ENCODE peak calls at places on chromosome 1, in ten cellular contexts. One of them, this sample, is unnamed.

GRCh38 chr1:27360159-27361043 is 6.4 kb downstream of the MAP3K6 start:
- DNase-seq in H1: no peak
- DNase-seq in thoracic aorta: no peak
- DNase-seq in heart left ventricle: no peak
- DNase-seq in lower leg skin: no peak
- DNase-seq in tibial artery: no peak
- DNase-seq in coronary artery: no peak
- DNase-seq in brain microvascular endothelial cell: no peak
- DNase-seq in stomach: no peak
- DNase-seq in AG04450: no peak
- DNase-seq in this sample: no peak

GRCh38 chr1:8947127-8947691 is 1.5 kb downstream of the CA6 start:
- DNase-seq in H1: no peak
- DNase-seq in thoracic aorta: no peak
- DNase-seq in heart left ventricle: no peak
- DNase-seq in lower leg skin: no peak
- DNase-seq in tibial artery: no peak
- DNase-seq in coronary artery: no peak
- DNase-seq in brain microvascular endothelial cell: no peak
- DNase-seq in stomach: no peak
- DNase-seq in AG04450: no peak
- DNase-seq in this sample: no peak

GRCh38 chr1:218266356-218266755 is 18.7 kb upstream of the RRP15 start:
- DNase-seq in H1: no peak
- DNase-seq in thoracic aorta: no peak
- DNase-seq in heart left ventricle: no peak
- DNase-seq in lower leg skin: no peak
- DNase-seq in tibial artery: no peak
- DNase-seq in coronary artery: no peak
- DNase-seq in brain microvascular endothelial cell: no peak
- DNase-seq in stomach: no peak
- DNase-seq in AG04450: no peak
- DNase-seq in this sample: peak

GRCh38 chr1:230174041-230174440 is 107.0 kb downstream of the GALNT2 start:
- DNase-seq in H1: no peak
- DNase-seq in thoracic aorta: no peak
- DNase-seq in heart left ventricle: no peak
- DNase-seq in lower leg skin: peak
- DNase-seq in tibial artery: no peak
- DNase-seq in coronary artery: no peak
- DNase-seq in brain microvascular endothelial cell: no peak
- DNase-seq in stomach: no peak
- DNase-seq in AG04450: no peak
- DNase-seq in this sample: no peak

GRCh38 chr1:53276902-53277281 is 38.6 kb upstream of the MAGOH start:
- DNase-seq in H1: no peak
- DNase-seq in thoracic aorta: no peak
- DNase-seq in heart left ventricle: no peak
- DNase-seq in lower leg skin: no peak
- DNase-seq in tibial artery: no peak
- DNase-seq in coronary artery: no peak
- DNase-seq in brain microvascular endothelial cell: no peak
- DNase-seq in stomach: no peak
- DNase-seq in AG04450: no peak
- DNase-seq in this sample: no peak

GRCh38 chr1:169112241-169112640 is 5.8 kb downstream of the ATP1B1 start:
- DNase-seq in H1: no peak
- DNase-seq in thoracic aorta: no peak
- DNase-seq in heart left ventricle: no peak
- DNase-seq in lower leg skin: no peak
- DNase-seq in tibial artery: no peak
- DNase-seq in coronary artery: no peak
- DNase-seq in brain microvascular endothelial cell: no peak
- DNase-seq in stomach: no peak
- DNase-seq in AG04450: no peak
- DNase-seq in this sample: no peak

GRCh38 chr1:100866041-100866900 is 28.4 kb downstream of the EXTL2 start:
- DNase-seq in H1: no peak
- DNase-seq in thoracic aorta: no peak
- DNase-seq in heart left ventricle: no peak
- DNase-seq in lower leg skin: no peak
- DNase-seq in tibial artery: no peak
- DNase-seq in coronary artery: no peak
- DNase-seq in brain microvascular endothelial cell: peak
- DNase-seq in stomach: no peak
- DNase-seq in AG04450: no peak
- DNase-seq in this sample: peak

GRCh38 chr1:17333081-17333480 is 25.1 kb downstream of the PADI4 start:
- DNase-seq in H1: no peak
- DNase-seq in thoracic aorta: no peak
- DNase-seq in heart left ventricle: no peak
- DNase-seq in lower leg skin: peak
- DNase-seq in tibial artery: no peak
- DNase-seq in coronary artery: no peak
- DNase-seq in brain microvascular endothelial cell: no peak
- DNase-seq in stomach: no peak
- DNase-seq in AG04450: no peak
- DNase-seq in this sample: no peak

GRCh38 chr1:213060836-213061235 is 9.8 kb downstream of the RPS6KC1 start:
- DNase-seq in H1: no peak
- DNase-seq in thoracic aorta: no peak
- DNase-seq in heart left ventricle: no peak
- DNase-seq in lower leg skin: no peak
- DNase-seq in tibial artery: no peak
- DNase-seq in coronary artery: no peak
- DNase-seq in brain microvascular endothelial cell: no peak
- DNase-seq in stomach: no peak
- DNase-seq in AG04450: no peak
- DNase-seq in this sample: no peak

GRCh38 chr1:213055087-213055591 is 4.1 kb downstream of the RPS6KC1 start:
- DNase-seq in H1: no peak
- DNase-seq in thoracic aorta: no peak
- DNase-seq in heart left ventricle: no peak
- DNase-seq in lower leg skin: no peak
- DNase-seq in tibial artery: no peak
- DNase-seq in coronary artery: no peak
- DNase-seq in brain microvascular endothelial cell: no peak
- DNase-seq in stomach: no peak
- DNase-seq in AG04450: no peak
- DNase-seq in this sample: no peak

GRCh38 chr1:213054142-213054541 is 3.1 kb downstream of the RPS6KC1 start:
- DNase-seq in H1: no peak
- DNase-seq in thoracic aorta: no peak
- DNase-seq in heart left ventricle: no peak
- DNase-seq in lower leg skin: no peak
- DNase-seq in tibial artery: no peak
- DNase-seq in coronary artery: no peak
- DNase-seq in brain microvascular endothelial cell: no peak
- DNase-seq in stomach: no peak
- DNase-seq in AG04450: no peak
- DNase-seq in this sample: no peak

GRCh38 chr1:213055767-213056166 is 4.7 kb downstream of the RPS6KC1 start:
- DNase-seq in H1: no peak
- DNase-seq in thoracic aorta: no peak
- DNase-seq in heart left ventricle: no peak
- DNase-seq in lower leg skin: no peak
- DNase-seq in tibial artery: no peak
- DNase-seq in coronary artery: no peak
- DNase-seq in brain microvascular endothelial cell: no peak
- DNase-seq in stomach: no peak
- DNase-seq in AG04450: no peak
- DNase-seq in this sample: no peak

DNA sequence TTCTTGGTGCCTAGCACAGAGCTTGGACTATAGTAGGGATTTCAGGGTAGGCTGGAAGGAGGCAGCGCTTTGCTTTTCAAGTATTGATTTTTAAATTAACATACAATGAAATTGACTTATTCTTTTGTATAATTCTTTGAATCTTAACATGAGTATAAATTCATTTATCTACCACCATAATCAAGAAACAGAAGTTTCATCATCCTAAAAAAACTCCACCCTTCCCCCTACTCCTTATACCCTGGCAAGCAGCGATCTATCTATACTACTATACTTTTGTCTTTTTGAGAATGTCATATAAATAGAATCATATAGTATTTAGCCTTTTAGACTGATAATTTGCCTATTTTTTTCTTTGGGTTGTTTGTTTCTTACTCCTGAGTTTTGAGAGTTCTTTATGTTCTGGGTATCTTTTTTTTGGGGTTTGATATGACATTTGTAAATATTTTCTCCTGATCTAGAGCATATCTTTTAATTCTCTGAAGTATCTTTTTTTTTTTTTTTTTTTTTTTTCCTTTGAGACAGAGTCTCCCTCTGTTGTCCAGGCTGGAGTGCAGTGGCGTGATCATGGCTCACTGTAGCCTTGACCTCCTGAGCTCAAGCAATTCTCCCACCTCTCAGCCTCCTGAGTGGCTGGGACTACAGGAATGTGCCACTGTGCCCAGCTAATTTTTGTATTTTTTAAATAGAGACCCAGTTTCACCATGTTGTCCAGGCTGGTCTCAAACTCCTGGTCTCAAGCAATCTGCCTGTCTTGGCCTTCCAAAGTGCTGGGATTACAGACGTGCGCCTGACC is 6.4 kb downstream of the RPS6KC1 start:
- DNase-seq in H1: no peak
- DNase-seq in thoracic aorta: no peak
- DNase-seq in heart left ventricle: no peak
- DNase-seq in lower leg skin: no peak
- DNase-seq in tibial artery: no peak
- DNase-seq in coronary artery: no peak
- DNase-seq in brain microvascular endothelial cell: no peak
- DNase-seq in stomach: no peak
- DNase-seq in AG04450: no peak
- DNase-seq in this sample: no peak
- TF ChIP-seq CTCF in H1: no peak
- TF ChIP-seq CTCF in thoracic aorta: no peak
- TF ChIP-seq CTCF in heart left ventricle: no peak
- TF ChIP-seq CTCF in lower leg skin: no peak
- TF ChIP-seq CTCF in tibial artery: no peak
- TF ChIP-seq CTCF in coronary artery: no peak
- TF ChIP-seq CTCF in brain microvascular endothelial cell: no peak
- TF ChIP-seq CTCF in stomach: no peak
- TF ChIP-seq CTCF in AG04450: no peak
- TF ChIP-seq CTCF in this sample: no peak

DNA sequence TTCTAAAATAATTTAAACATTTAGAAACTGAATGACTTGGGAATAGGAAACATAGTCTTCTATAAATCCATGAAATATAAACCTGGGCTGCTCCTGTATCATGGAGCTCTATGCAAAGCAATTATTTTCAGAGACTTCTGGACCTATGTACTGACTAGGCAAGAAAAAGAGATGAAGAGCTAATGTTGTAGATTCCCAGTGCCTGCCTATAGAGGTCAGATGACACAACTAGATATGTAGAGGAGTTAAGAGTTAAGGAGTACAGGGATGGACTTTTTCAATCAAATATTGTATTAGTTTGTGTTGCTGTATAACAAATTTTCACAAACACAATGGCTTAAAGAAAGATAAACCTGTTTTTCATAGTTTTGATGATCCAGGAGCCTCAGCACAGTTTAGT is 1434.5 kb downstream of the KCNT2 start:
- DNase-seq in H1: no peak
- DNase-seq in thoracic aorta: no peak
- DNase-seq in heart left ventricle: no peak
- DNase-seq in lower leg skin: no peak
- DNase-seq in tibial artery: no peak
- DNase-seq in coronary artery: no peak
- DNase-seq in brain microvascular endothelial cell: no peak
- DNase-seq in stomach: no peak
- DNase-seq in AG04450: no peak
- DNase-seq in this sample: no peak
- TF ChIP-seq CTCF in H1: no peak
- TF ChIP-seq CTCF in thoracic aorta: no peak
- TF ChIP-seq CTCF in heart left ventricle: no peak
- TF ChIP-seq CTCF in lower leg skin: no peak
- TF ChIP-seq CTCF in tibial artery: no peak
- TF ChIP-seq CTCF in coronary artery: no peak
- TF ChIP-seq CTCF in brain microvascular endothelial cell: no peak
- TF ChIP-seq CTCF in stomach: no peak
- TF ChIP-seq CTCF in AG04450: no peak
- TF ChIP-seq CTCF in this sample: no peak

GRCh38 chr1:18865176-18865575 is 5.7 kb upstream of the TAS1R2 start:
- DNase-seq in H1: no peak
- DNase-seq in thoracic aorta: no peak
- DNase-seq in heart left ventricle: no peak
- DNase-seq in lower leg skin: no peak
- DNase-seq in tibial artery: no peak
- DNase-seq in coronary artery: no peak
- DNase-seq in brain microvascular endothelial cell: no peak
- DNase-seq in stomach: no peak
- DNase-seq in AG04450: no peak
- DNase-seq in this sample: no peak

GRCh38 chr1:18866314-18866713 is 6.9 kb upstream of the TAS1R2 start:
- DNase-seq in H1: no peak
- DNase-seq in thoracic aorta: no peak
- DNase-seq in heart left ventricle: no peak
- DNase-seq in lower leg skin: no peak
- DNase-seq in tibial artery: no peak
- DNase-seq in coronary artery: no peak
- DNase-seq in brain microvascular endothelial cell: no peak
- DNase-seq in stomach: no peak
- DNase-seq in AG04450: no peak
- DNase-seq in this sample: no peak

GRCh38 chr1:18868801-18869424 is 9.5 kb upstream of the TAS1R2 start:
- DNase-seq in H1: no peak
- DNase-seq in thoracic aorta: no peak
- DNase-seq in heart left ventricle: no peak
- DNase-seq in lower leg skin: no peak
- DNase-seq in tibial artery: no peak
- DNase-seq in coronary artery: no peak
- DNase-seq in brain microvascular endothelial cell: no peak
- DNase-seq in stomach: no peak
- DNase-seq in AG04450: no peak
- DNase-seq in this sample: no peak

GRCh38 chr1:18868354-18868753 is 8.9 kb upstream of the TAS1R2 start:
- DNase-seq in H1: no peak
- DNase-seq in thoracic aorta: no peak
- DNase-seq in heart left ventricle: no peak
- DNase-seq in lower leg skin: no peak
- DNase-seq in tibial artery: no peak
- DNase-seq in coronary artery: no peak
- DNase-seq in brain microvascular endothelial cell: no peak
- DNase-seq in stomach: no peak
- DNase-seq in AG04450: no peak
- DNase-seq in this sample: no peak

GRCh38 chr1:18866846-18867245 is 7.4 kb upstream of the TAS1R2 start:
- DNase-seq in H1: no peak
- DNase-seq in thoracic aorta: no peak
- DNase-seq in heart left ventricle: no peak
- DNase-seq in lower leg skin: no peak
- DNase-seq in tibial artery: no peak
- DNase-seq in coronary artery: no peak
- DNase-seq in brain microvascular endothelial cell: no peak
- DNase-seq in stomach: no peak
- DNase-seq in AG04450: no peak
- DNase-seq in this sample: no peak
- TF ChIP-seq CTCF in H1: no peak
- TF ChIP-seq CTCF in thoracic aorta: no peak
- TF ChIP-seq CTCF in heart left ventricle: no peak
- TF ChIP-seq CTCF in lower leg skin: no peak
- TF ChIP-seq CTCF in tibial artery: no peak
- TF ChIP-seq CTCF in coronary artery: no peak
- TF ChIP-seq CTCF in brain microvascular endothelial cell: no peak
- TF ChIP-seq CTCF in stomach: no peak
- TF ChIP-seq CTCF in AG04450: no peak
- TF ChIP-seq CTCF in this sample: no peak

GRCh38 chr1:82567308-82567707 is 766.6 kb downstream of the ADGRL2 start:
- DNase-seq in H1: no peak
- DNase-seq in thoracic aorta: no peak
- DNase-seq in heart left ventricle: no peak
- DNase-seq in lower leg skin: no peak
- DNase-seq in tibial artery: no peak
- DNase-seq in coronary artery: no peak
- DNase-seq in brain microvascular endothelial cell: no peak
- DNase-seq in stomach: no peak
- DNase-seq in AG04450: no peak
- DNase-seq in this sample: no peak

GRCh38 chr1:82564338-82564737 is 763.6 kb downstream of the ADGRL2 start:
- DNase-seq in H1: no peak
- DNase-seq in thoracic aorta: no peak
- DNase-seq in heart left ventricle: no peak
- DNase-seq in lower leg skin: no peak
- DNase-seq in tibial artery: no peak
- DNase-seq in coronary artery: no peak
- DNase-seq in brain microvascular endothelial cell: no peak
- DNase-seq in stomach: no peak
- DNase-seq in AG04450: no peak
- DNase-seq in this sample: no peak

GRCh38 chr1:82565546-82565945 is 764.8 kb downstream of the ADGRL2 start:
- DNase-seq in H1: no peak
- DNase-seq in thoracic aorta: peak
- DNase-seq in heart left ventricle: no peak
- DNase-seq in lower leg skin: no peak
- DNase-seq in tibial artery: no peak
- DNase-seq in coronary artery: no peak
- DNase-seq in brain microvascular endothelial cell: peak
- DNase-seq in stomach: no peak
- DNase-seq in AG04450: no peak
- DNase-seq in this sample: peak

GRCh38 chr1:82562448-82562847 is 761.7 kb downstream of the ADGRL2 start:
- DNase-seq in H1: no peak
- DNase-seq in thoracic aorta: no peak
- DNase-seq in heart left ventricle: no peak
- DNase-seq in lower leg skin: no peak
- DNase-seq in tibial artery: no peak
- DNase-seq in coronary artery: no peak
- DNase-seq in brain microvascular endothelial cell: no peak
- DNase-seq in stomach: no peak
- DNase-seq in AG04450: no peak
- DNase-seq in this sample: peak

DNA sequence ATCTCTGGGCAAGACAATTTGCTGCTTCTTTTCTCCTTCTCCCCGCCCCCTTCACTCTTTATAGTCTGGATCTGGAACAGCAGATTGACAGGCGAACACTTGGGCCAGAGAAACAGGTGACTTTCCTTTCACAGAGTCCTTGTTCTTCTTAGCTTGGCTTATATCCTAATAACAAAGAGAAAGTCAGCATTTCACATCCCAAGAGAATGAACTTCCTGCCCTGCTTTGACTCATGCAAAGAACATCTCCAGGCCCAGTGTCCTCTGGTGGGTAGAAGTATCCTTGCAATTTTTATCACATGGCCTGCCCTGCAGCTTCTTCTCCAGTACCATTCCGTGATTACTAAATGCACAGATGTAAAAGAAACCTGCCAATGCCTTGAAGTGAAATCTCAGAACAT is 764.4 kb downstream of the ADGRL2 start:
- DNase-seq in H1: peak
- DNase-seq in thoracic aorta: no peak
- DNase-seq in heart left ventricle: no peak
- DNase-seq in lower leg skin: no peak
- DNase-seq in tibial artery: no peak
- DNase-seq in coronary artery: no peak
- DNase-seq in brain microvascular endothelial cell: peak
- DNase-seq in stomach: no peak
- DNase-seq in AG04450: no peak
- DNase-seq in this sample: peak
- TF ChIP-seq CTCF in H1: no peak
- TF ChIP-seq CTCF in thoracic aorta: no peak
- TF ChIP-seq CTCF in heart left ventricle: no peak
- TF ChIP-seq CTCF in lower leg skin: no peak
- TF ChIP-seq CTCF in tibial artery: peak
- TF ChIP-seq CTCF in coronary artery: no peak
- TF ChIP-seq CTCF in brain microvascular endothelial cell: peak
- TF ChIP-seq CTCF in stomach: no peak
- TF ChIP-seq CTCF in AG04450: no peak
- TF ChIP-seq CTCF in this sample: peak